ENCODE peak calls at places on chromosomes 2 and 18, in nine cellular contexts. K, Y, X, L, N, Z, V, I and U are unnamed samples.

GRCh38 chr2:171210864-171211431 is 50.3 kb upstream of the TLK1 start:
- DNase-seq in K (no peak), Y (no peak), X (no peak), L (no peak), N (no peak), Z (no peak), V (no peak), I (no peak), U (no peak)

GRCh38 chr2:63035169-63035568 is 15.5 kb upstream of the OTX1 start:
- DNase-seq in K (no peak), Y (no peak), X (no peak), L (no peak), N (no peak), Z (no peak), V (no peak), I (no peak), U (no peak)

GRCh38 chr2:239425496-239426098 is 24.8 kb upstream of the HDAC4 start:
- DNase-seq in K (no peak), Y (no peak), X (no peak), L (no peak), N (no peak), Z (no peak), V (no peak), I (no peak), U (no peak)

GRCh38 chr18:75210274-75211001 is at the start of gene TSHZ1:
- DNase-seq in K (peak), Y (no peak), X (peak), L (peak), N (no peak), Z (no peak), V (no peak), I (peak), U (no peak)

GRCh38 chr2:209239585-209239938 is 184.3 kb upstream of the MAP2 start:
- DNase-seq in K (no peak), Y (no peak), X (no peak), L (no peak), N (no peak), Z (no peak), V (no peak), I (no peak), U (no peak)

GRCh38 chr2:223674998-223675609 is 72.9 kb upstream of the SCG2 start:
- DNase-seq in K (no peak), Y (no peak), X (peak), L (no peak), N (no peak), Z (no peak), V (no peak), I (peak), U (no peak)

GRCh38 chr18:55579888-55580287 is 8.1 kb downstream of the TCF4 start:
- DNase-seq in K (no peak), Y (no peak), X (no peak), L (no peak), N (no peak), Z (no peak), V (no peak), I (no peak), U (no peak)

GRCh38 chr2:196205891-196206408 is 34.6 kb upstream of the STK17B start:
- DNase-seq in K (no peak), Y (no peak), X (no peak), L (no peak), N (no peak), Z (no peak), V (no peak), I (no peak), U (no peak)

GRCh38 chr2:183195998-183196409 is 71.8 kb downstream of the NUP35 start:
- DNase-seq in K (no peak), Y (no peak), X (no peak), L (no peak), N (no peak), Z (no peak), V (no peak), I (no peak), U (no peak)

GRCh38 chr2:119174216-119174992 is 15.9 kb upstream of the C1QL2 start:
- DNase-seq in K (no peak), Y (peak), X (peak), L (no peak), N (no peak), Z (peak), V (peak), I (peak), U (peak)

GRCh38 chr2:100730290-100730868 is 89.6 kb upstream of the NPAS2 start:
- DNase-seq in K (peak), Y (no peak), X (peak), L (peak), N (no peak), Z (peak), V (peak), I (peak), U (no peak)

GRCh38 chr2:120436885-120437603 is 91.1 kb downstream of the INHBB start:
- DNase-seq in K (peak), Y (no peak), X (peak), L (no peak), N (peak), Z (peak), V (no peak), I (peak), U (no peak)

GRCh38 chr2:109695290-109695689 is 81.1 kb downstream of the SOWAHC start:
- DNase-seq in K (no peak), Y (no peak), X (no peak), L (no peak), N (no peak), Z (no peak), V (no peak), I (no peak), U (no peak)

GRCh38 chr2:150482667-150483260 is 4.7 kb downstream of the RND3 start:
- DNase-seq in K (no peak), Y (no peak), X (no peak), L (no peak), N (no peak), Z (no peak), V (no peak), I (no peak), U (no peak)

GRCh38 chr2:218876562-218877219 is 4.0 kb upstream of the WNT10A start:
- DNase-seq in K (no peak), Y (peak), X (peak), L (peak), N (peak), Z (peak), V (no peak), I (peak), U (no peak)

GRCh38 chr2:234919711-234920110 is 32.1 kb upstream of the SH3BP4 start:
- DNase-seq in K (no peak), Y (no peak), X (no peak), L (no peak), N (no peak), Z (no peak), V (no peak), I (no peak), U (no peak)

GRCh38 chr2:100796499-100797100 is 23.3 kb upstream of the NPAS2 start:
- DNase-seq in K (no peak), Y (no peak), X (no peak), L (no peak), N (no peak), Z (no peak), V (no peak), I (no peak), U (no peak)

GRCh38 chr2:197934262-197934925 is 130.0 kb downstream of the PLCL1 start:
- DNase-seq in K (no peak), Y (no peak), X (no peak), L (no peak), N (no peak), Z (no peak), V (no peak), I (no peak), U (no peak)

GRCh38 chr2:26840937-26841610 is 6.9 kb upstream of the DPYSL5 start:
- DNase-seq in K (no peak), Y (no peak), X (no peak), L (no peak), N (no peak), Z (no peak), V (no peak), I (no peak), U (no peak)

GRCh38 chr18:62839874-62840713 is 124.8 kb downstream of the PHLPP1 start:
- DNase-seq in K (no peak), Y (no peak), X (no peak), L (no peak), N (no peak), Z (no peak), V (no peak), I (no peak), U (no peak)

GRCh38 chr2:23387221-23387550 is 2.2 kb downstream of the KLHL29 start:
- DNase-seq in K (no peak), Y (no peak), X (no peak), L (no peak), N (no peak), Z (no peak), V (no peak), I (no peak), U (no peak)

GRCh38 chr2:16506366-16506765 is 159.3 kb downstream of the CYRIA start:
- DNase-seq in K (no peak), Y (no peak), X (no peak), L (no peak), N (no peak), Z (no peak), V (no peak), I (no peak), U (no peak)

GRCh38 chr2:123468071-123468470 is 557.0 kb upstream of the CNTNAP5 start:
- DNase-seq in K (no peak), Y (no peak), X (no peak), L (no peak), N (no peak), Z (no peak), V (no peak), I (no peak), U (no peak)

GRCh38 chr18:79917351-79918088 is 33.9 kb downstream of the SLC66A2 start:
- DNase-seq in K (no peak), Y (no peak), X (no peak), L (no peak), N (peak), Z (no peak), V (peak), I (no peak), U (no peak)

GRCh38 chr2:147689510-147689909 is 155.3 kb upstream of the ACVR2A start:
- DNase-seq in K (no peak), Y (no peak), X (peak), L (no peak), N (no peak), Z (no peak), V (no peak), I (no peak), U (no peak)

GRCh38 chr2:118325556-118325955 is 237.3 kb downstream of the INSIG2 start:
- DNase-seq in K (no peak), Y (no peak), X (no peak), L (no peak), N (no peak), Z (no peak), V (no peak), I (no peak), U (no peak)

DNA sequence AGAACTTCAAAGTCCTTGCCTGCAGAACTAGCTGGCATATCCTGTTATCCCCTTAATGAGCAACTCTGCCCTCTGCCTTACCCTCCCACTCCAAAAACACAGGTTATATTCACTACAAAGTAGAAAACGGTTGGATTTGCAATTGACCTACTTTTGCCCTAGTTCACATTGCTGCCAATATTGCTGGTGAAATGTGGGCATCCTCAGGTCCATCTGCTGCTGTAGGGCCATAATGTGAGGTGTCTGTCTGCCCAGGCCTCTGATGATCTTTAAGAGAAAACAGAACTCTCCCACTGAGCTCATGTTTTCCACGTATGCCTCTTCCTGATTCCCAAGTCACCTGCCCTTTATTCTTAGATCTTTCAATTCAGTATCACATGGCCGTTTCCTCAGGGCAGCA is 294.0 kb upstream of the CDH20 start:
- DNase-seq in K (no peak), Y (no peak), X (no peak), L (no peak), N (no peak), Z (no peak), V (no peak), I (no peak), U (no peak)
- TF ChIP-seq CTCF in K (no peak), Y (no peak), X (no peak), L (no peak), N (no peak), Z (no peak), V (no peak), I (no peak), U (no peak)

GRCh38 chr2:40741532-40741931 is 289.6 kb upstream of the SLC8A1 start:
- DNase-seq in K (no peak), Y (no peak), X (no peak), L (no peak), N (no peak), Z (no peak), V (no peak), I (no peak), U (no peak)
- TF ChIP-seq CTCF in K (no peak), Y (no peak), X (no peak), L (no peak), N (no peak), Z (no peak), V (no peak), I (no peak), U (no peak)

GRCh38 chr2:64311948-64312621 is 141.9 kb upstream of the LGALSL start:
- DNase-seq in K (peak), Y (no peak), X (peak), L (peak), N (peak), Z (peak), V (peak), I (peak), U (peak)
- TF ChIP-seq CTCF in K (peak), Y (peak), X (no peak), L (peak), N (peak), Z (no peak), V (peak), I (peak), U (no peak)

GRCh38 chr2:177482195-177482594 is 89.6 kb downstream of the AGPS start:
- DNase-seq in K (no peak), Y (no peak), X (no peak), L (no peak), N (no peak), Z (no peak), V (no peak), I (no peak), U (no peak)
- TF ChIP-seq CTCF in K (no peak), Y (no peak), X (no peak), L (no peak), N (no peak), Z (no peak), V (no peak), I (no peak), U (no peak)

GRCh38 chr2:80889009-80889408 is 584.5 kb upstream of the LRRTM1 start:
- DNase-seq in K (no peak), Y (no peak), X (no peak), L (no peak), N (no peak), Z (no peak), V (no peak), I (no peak), U (no peak)
- TF ChIP-seq CTCF in K (no peak), Y (no peak), X (no peak), L (no peak), N (no peak), Z (no peak), V (no peak), I (no peak), U (no peak)

DNA sequence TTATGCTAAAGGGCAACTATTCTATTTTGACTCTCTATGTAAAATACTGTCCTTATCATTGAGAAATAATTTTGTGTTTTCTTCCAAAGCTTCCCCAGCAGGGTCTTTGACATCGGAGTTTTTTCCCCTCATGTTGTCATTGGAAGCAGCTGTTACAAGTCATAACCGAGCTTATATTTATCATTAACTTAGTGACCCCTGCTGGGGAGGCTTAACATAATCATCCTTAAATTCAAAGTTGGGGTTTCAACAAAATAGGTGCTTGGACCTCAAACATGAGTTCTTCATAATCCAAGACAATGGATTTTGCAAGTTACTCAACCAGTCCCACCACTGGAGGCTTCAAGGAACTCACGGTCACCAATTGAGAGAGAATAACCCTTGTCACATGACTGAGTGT is 330.9 kb downstream of the DCC start:
- DNase-seq in K (no peak), Y (no peak), X (no peak), L (no peak), N (no peak), Z (no peak), V (no peak), I (no peak), U (no peak)
- TF ChIP-seq CTCF in K (no peak), Y (peak), X (no peak), L (no peak), N (peak), Z (no peak), V (peak), I (peak), U (no peak)

GRCh38 chr2:136135462-136135861 is 17.5 kb upstream of the CXCR4 start:
- DNase-seq in K (no peak), Y (no peak), X (no peak), L (no peak), N (no peak), Z (no peak), V (no peak), I (no peak), U (no peak)

GRCh38 chr2:136135924-136136906 is 18.3 kb upstream of the CXCR4 start:
- DNase-seq in K (no peak), Y (no peak), X (peak), L (no peak), N (no peak), Z (no peak), V (peak), I (no peak), U (no peak)

GRCh38 chr2:136137982-136138381 is 20.0 kb upstream of the CXCR4 start:
- DNase-seq in K (no peak), Y (no peak), X (peak), L (no peak), N (no peak), Z (no peak), V (no peak), I (no peak), U (no peak)

GRCh38 chr2:136139601-136140000 is 21.7 kb upstream of the CXCR4 start:
- DNase-seq in K (no peak), Y (no peak), X (no peak), L (no peak), N (no peak), Z (no peak), V (no peak), I (no peak), U (no peak)

DNA sequence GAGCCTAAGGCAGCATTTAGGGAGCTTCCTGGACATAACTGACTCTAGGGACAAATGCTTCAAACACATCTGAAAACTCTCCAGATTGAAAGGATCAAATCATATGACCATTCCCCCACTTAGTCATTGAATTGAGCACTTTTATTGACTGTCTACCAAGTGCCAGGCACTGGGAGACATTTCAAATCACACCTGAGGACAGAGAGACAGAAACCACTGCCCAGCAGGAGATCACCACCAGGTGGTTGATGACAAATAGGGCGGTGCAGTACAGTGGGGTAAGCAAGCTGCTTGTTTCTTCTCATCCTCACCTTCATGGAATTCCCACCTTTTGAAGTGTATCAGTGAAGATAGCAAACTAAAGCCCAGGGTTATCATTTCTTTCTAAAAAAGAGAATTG is 19.0 kb upstream of the CXCR4 start:
- DNase-seq in K (no peak), Y (no peak), X (no peak), L (no peak), N (no peak), Z (no peak), V (no peak), I (no peak), U (no peak)
- TF ChIP-seq CTCF in K (no peak), Y (no peak), X (no peak), L (no peak), N (no peak), Z (no peak), V (no peak), I (no peak), U (no peak)